ENCODE peak calls at places on chromosomes 1 and 21, in ten cellular contexts. T is upper lobe of left lung, C is H9, P is body of pancreas, A is ascending aorta, S is prostate gland, E is Panc1, N is left ventricle myocardium inferior, W is thoracic aorta, Q is heart right ventricle. J is an unnamed sample.
A peak's percentile ranks its signal among the peaks of the same experiment; 100 is the strongest.

GRCh38 chr1:28208818-28209441 is 23.9 kb downstream of the DNAJC8 start:
- DNase-seq in C (peak; percentile 54), P (peak; percentile 51), W (no peak), A (no peak), S (peak; percentile 30), E (peak; percentile 41), Q (peak; percentile 52), N (peak; percentile 28), T (no peak), J (peak; percentile 46)

GRCh38 chr1:246416261-246416660 is 90.8 kb downstream of the SMYD3 start:
- DNase-seq in W (no peak), C (no peak), P (no peak), T (no peak), Q (no peak), S (no peak), E (no peak), N (no peak), A (no peak), J (no peak)

GRCh38 chr1:157025856-157026255 is 19.7 kb downstream of the ARHGEF11 start:
- DNase-seq in Q (no peak), T (no peak), N (no peak), C (no peak), P (no peak), E (no peak), W (no peak), S (no peak), A (no peak), J (no peak)

GRCh38 chr1:79391896-79392295 is 385.4 kb upstream of the ADGRL4 start:
- DNase-seq in P (no peak), T (no peak), S (no peak), A (no peak), Q (no peak), E (peak; percentile 1), C (no peak), N (no peak), W (no peak), J (no peak)

GRCh38 chr1:23521588-23521987 is 9.4 kb downstream of the E2F2 start:
- DNase-seq in C (peak; percentile 60), W (no peak), A (no peak), E (no peak), S (no peak), T (no peak), P (no peak), N (no peak), Q (no peak), J (peak; percentile 58)

GRCh38 chr21:33036430-33037162 is 10.9 kb downstream of the OLIG2 start:
- DNase-seq in P (no peak), A (no peak), W (no peak), C (no peak), S (no peak), T (no peak), N (peak; percentile 41), E (no peak), Q (no peak), J (peak; percentile 47)

GRCh38 chr1:230126529-230127104 is 59.6 kb downstream of the GALNT2 start:
- DNase-seq in N (no peak), S (no peak), E (no peak), P (no peak), A (no peak), W (no peak), Q (no peak), T (no peak), C (no peak), J (no peak)

GRCh38 chr21:44740721-44741120 is 29.3 kb upstream of the TSPEAR start:
- DNase-seq in N (no peak), C (peak; percentile 13), E (no peak), A (peak; percentile 18), W (no peak), T (peak; percentile 40), P (no peak), S (no peak), Q (no peak), J (no peak)

GRCh38 chr1:66503841-66504470 is 30.0 kb upstream of the SGIP1 start:
- DNase-seq in S (peak; percentile 29), Q (peak; percentile 64), C (peak; percentile 58), T (no peak), A (no peak), W (no peak), P (peak; percentile 21), N (peak; percentile 17), E (no peak), J (peak; percentile 17)

GRCh38 chr1:213761845-213762407 is 225.8 kb upstream of the PROX1 start:
- DNase-seq in P (no peak), W (no peak), N (no peak), Q (no peak), C (peak; percentile 52), E (no peak), T (no peak), A (no peak), S (no peak), J (no peak)

GRCh38 chr1:19439464-19440171 is 45.7 kb downstream of the CAPZB start:
- DNase-seq in A (no peak), Q (no peak), N (peak; percentile 68), S (peak; percentile 62), E (no peak), W (no peak), P (no peak), C (no peak), T (no peak), J (no peak)
- H3K4me1 ChIP-seq in A (peaks cover 54% of the 10 kb centered on the region), Q (peaks cover 100% of the 10 kb centered on the region), N (peaks cover 100% of the 10 kb centered on the region), S (peaks cover 54% of the 10 kb centered on the region), E (peaks cover 97% of the 10 kb centered on the region), W (peaks cover 100% of the 10 kb centered on the region), P (peaks cover 45% of the 10 kb centered on the region), C (peaks cover 7% of the 10 kb centered on the region), T (peaks cover 77% of the 10 kb centered on the region), J (peaks cover 23% of the 10 kb centered on the region)

GRCh38 chr1:4063516-4063915 is 163.4 kb upstream of the C1orf174 start:
- DNase-seq in C (no peak), P (no peak), E (no peak), Q (no peak), W (no peak), T (no peak), A (no peak), N (no peak), S (no peak), J (no peak)
- H3K9me3 ChIP-seq in C (no peaks in the 10 kb centered on the region), P (no peaks in the 10 kb centered on the region), E (no peaks in the 10 kb centered on the region), Q (no peaks in the 10 kb centered on the region), W (no peaks in the 10 kb centered on the region), T (no peaks in the 10 kb centered on the region), A (no peaks in the 10 kb centered on the region), N (no peaks in the 10 kb centered on the region), S (no peaks in the 10 kb centered on the region), J (no peaks in the 10 kb centered on the region)

GRCh38 chr1:197199923-197200467 is 53.5 kb upstream of the ASPM start:
- DNase-seq in C (no peak), S (no peak), N (no peak), W (no peak), E (no peak), P (no peak), A (no peak), Q (no peak), T (no peak), J (peak; percentile 35)

GRCh38 chr1:197198333-197198732 is 51.9 kb upstream of the ASPM start:
- DNase-seq in A (no peak), P (no peak), S (no peak), N (no peak), T (no peak), E (no peak), C (no peak), W (no peak), Q (no peak), J (no peak)

GRCh38 chr1:197197430-197197997 is 51.0 kb upstream of the ASPM start:
- DNase-seq in E (no peak), W (no peak), A (no peak), C (no peak), S (no peak), T (no peak), P (no peak), N (no peak), Q (no peak), J (no peak)

GRCh38 chr1:197198911-197199310 is 52.4 kb upstream of the ASPM start:
- DNase-seq in T (no peak), Q (no peak), E (no peak), S (no peak), A (no peak), P (no peak), N (no peak), C (no peak), W (no peak), J (no peak)

DNA sequence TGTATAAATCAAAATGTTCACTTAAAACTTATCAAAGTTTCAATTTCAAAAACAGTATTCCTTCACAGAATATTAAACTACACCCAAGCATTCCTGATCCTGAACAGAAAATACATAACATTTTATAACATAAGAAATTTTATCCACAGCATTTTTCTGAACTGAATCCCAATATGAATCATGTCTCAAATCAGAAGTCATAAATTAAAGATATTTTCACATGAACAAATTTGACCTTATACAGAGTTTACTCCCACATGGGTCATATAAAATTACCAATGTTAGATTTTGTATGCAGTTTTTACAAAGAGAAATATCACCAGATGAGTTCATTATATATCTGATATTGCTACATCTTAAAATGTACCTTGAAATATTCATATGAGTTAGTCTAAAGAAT is 48.6 kb upstream of the ASPM start:
- DNase-seq in C (no peak), N (no peak), Q (no peak), P (no peak), S (no peak), T (no peak), W (no peak), E (no peak), A (no peak), J (no peak)
- H3K27ac ChIP-seq in C (no peak overlapping the region), N (no peak overlapping the region), Q (no peak overlapping the region), P (no peak overlapping the region), S (no peak overlapping the region), T (no peak overlapping the region), W (no peak overlapping the region), E (no peak overlapping the region), A (no peak overlapping the region), J (no peak overlapping the region)

GRCh38 chr1:60572378-60572777 is 498.8 kb upstream of the C1orf87 start:
- DNase-seq in C (no peak), S (no peak), E (no peak), N (no peak), Q (no peak), T (no peak), W (no peak), A (no peak), P (no peak), J (no peak)

GRCh38 chr1:60573726-60574409 is 500.3 kb upstream of the C1orf87 start:
- DNase-seq in W (no peak), Q (no peak), N (no peak), S (no peak), A (peak; percentile 67), T (no peak), E (no peak), C (no peak), P (no peak), J (no peak)

GRCh38 chr1:60569189-60569588 is 495.6 kb upstream of the C1orf87 start:
- DNase-seq in A (no peak), E (no peak), W (no peak), C (no peak), Q (no peak), N (no peak), P (no peak), T (no peak), S (no peak), J (no peak)

GRCh38 chr1:60573121-60573520 is 499.6 kb upstream of the C1orf87 start:
- DNase-seq in N (no peak), A (no peak), P (no peak), E (no peak), T (no peak), Q (no peak), S (peak; percentile 27), C (no peak), W (no peak), J (no peak)

DNA sequence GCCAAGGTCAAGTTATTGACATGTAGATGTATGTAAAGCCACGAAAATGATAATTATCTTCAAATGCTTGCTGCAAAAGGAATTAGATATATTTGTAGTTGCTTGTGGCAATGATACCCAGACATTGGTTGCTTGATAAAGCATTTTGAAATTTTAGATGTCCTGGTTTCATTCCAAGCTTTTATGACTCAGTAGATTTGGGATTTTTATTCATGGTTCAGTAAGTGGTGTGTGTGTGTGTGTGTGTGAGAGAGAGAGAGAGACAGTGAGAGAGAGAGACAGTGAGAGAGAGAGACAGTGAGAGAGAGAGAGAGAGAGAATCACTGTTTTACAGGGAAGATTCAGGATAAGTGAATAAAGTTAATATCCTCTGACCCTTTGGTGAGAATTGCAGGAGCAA is 498.2 kb upstream of the C1orf87 start:
- DNase-seq in S (no peak), E (no peak), T (no peak), C (no peak), P (no peak), Q (no peak), N (no peak), A (no peak), W (no peak), J (no peak)
- H3K4me1 ChIP-seq in S (peaks cover 6% of the 10 kb centered on the region), E (no peaks in the 10 kb centered on the region), T (peaks cover 10% of the 10 kb centered on the region), C (peaks cover 4% of the 10 kb centered on the region), P (peaks cover 12% of the 10 kb centered on the region), Q (peaks cover 17% of the 10 kb centered on the region), N (peaks cover 14% of the 10 kb centered on the region), A (peaks cover 3% of the 10 kb centered on the region), W (peaks cover 61% of the 10 kb centered on the region), J (peaks cover 5% of the 10 kb centered on the region)

J was measured in SJCRH30.